ENCODE peak calls at places on chromosomes 16 and 17, in four cellular contexts. M, R, J and L are unnamed samples.

GRCh38 chr17:1039511-1040215 is 42.7 kb downstream of the TIMM22 start:
- DNase-seq in R (no peak), J (no peak), M (no peak), L (no peak)

GRCh38 chr16:19912445-19913305 is 28.0 kb upstream of the GPRC5B start:
- DNase-seq in J (no peak), M (no peak), R (no peak), L (no peak)

GRCh38 chr17:55430531-55431228 is 9.0 kb upstream of the MMD start:
- DNase-seq in M (no peak), J (peak; percentile 50), R (no peak), L (no peak)

GRCh38 chr17:16243811-16244567 is 27.0 kb downstream of the PIGL start:
- DNase-seq in R (peak; percentile 58), M (peak; percentile 26), J (no peak), L (no peak)

GRCh38 chr16:87391324-87391949 is 699 bp upstream of the MAP1LC3B start:
- DNase-seq in M (peak; percentile 76), J (peak; percentile 47), R (no peak), L (no peak)

GRCh38 chr16:8924214-8924613 is 39.5 kb downstream of the USP7 start:
- DNase-seq in R (no peak), M (no peak), J (no peak), L (no peak)

GRCh38 chr17:75641343-75641742 is 8.1 kb downstream of the SMIM5 start:
- DNase-seq in J (no peak), M (no peak), R (no peak), L (no peak)

GRCh38 chr16:9647981-9648701 is 534.1 kb downstream of the GRIN2A start:
- DNase-seq in R (peak; percentile 14), J (peak; percentile 37), M (peak; percentile 57), L (no peak)

GRCh38 chr16:49092704-49093103 is 188.9 kb downstream of the CBLN1 start:
- DNase-seq in M (no peak), J (no peak), R (no peak), L (no peak)

GRCh38 chr17:41178843-41179616 is 1.0 kb upstream of the KRTAP4-2 start:
- DNase-seq in J (no peak), M (no peak), R (no peak), L (no peak)

GRCh38 chr16:31002252-31002700 is 8.2 kb downstream of the STX1B start:
- DNase-seq in J (no peak), R (no peak), M (no peak), L (no peak)

GRCh38 chr17:64002658-64003525 is 4.7 kb downstream of the PRR29 start:
- DNase-seq in M (no peak), R (peak; percentile 6), J (no peak), L (peak; percentile 17)

GRCh38 chr16:50712568-50712914 is 19.1 kb downstream of the NOD2 start:
- DNase-seq in M (no peak), R (no peak), J (no peak), L (no peak)

GRCh38 chr16:17270683-17271109 is 200.1 kb downstream of the XYLT1 start:
- DNase-seq in R (no peak), M (no peak), J (no peak), L (no peak)

GRCh38 chr17:16976686-16977550 is 5.0 kb upstream of the TNFRSF13B start:
- DNase-seq in M (no peak), J (no peak), R (no peak), L (no peak)

GRCh38 chr17:59366773-59367656 is 35.6 kb downstream of the YPEL2 start:
- DNase-seq in J (no peak), R (no peak), M (peak; percentile 98), L (no peak)

GRCh38 chr16:53504665-53505064 is 1.7 kb upstream of the AKTIP start:
- DNase-seq in J (no peak), M (no peak), R (no peak), L (no peak)

GRCh38 chr16:48622456-48623303 is 12.7 kb upstream of the N4BP1 start:
- DNase-seq in J (no peak), R (no peak), M (no peak), L (no peak)

GRCh38 chr17:8887834-8888703 is 20.6 kb upstream of the PIK3R6 start:
- DNase-seq in R (peak; percentile 14), J (peak; percentile 84), M (peak; percentile 39), L (no peak)

GRCh38 chr17:49748791-49749190 is 15.1 kb downstream of the FAM117A start:
- DNase-seq in R (no peak), M (no peak), J (no peak), L (no peak)

GRCh38 chr16:85835227-85835751 is 35.8 kb downstream of the COX4I1 start:
- DNase-seq in J (no peak), M (no peak), R (no peak), L (no peak)

GRCh38 chr16:3523281-3523680 is 22.5 kb downstream of the CLUAP1 start:
- DNase-seq in J (no peak), R (no peak), M (peak; percentile 29), L (no peak)

GRCh38 chr17:12918132-12918531 is 99.7 kb downstream of the ELAC2 start:
- DNase-seq in R (no peak), M (no peak), J (no peak), L (no peak)

GRCh38 chr16:57474671-57475661 is 11.3 kb downstream of the DOK4 start:
- DNase-seq in J (no peak), M (no peak), R (no peak), L (no peak)

GRCh38 chr16:57477531-57478202 is 8.6 kb downstream of the DOK4 start:
- DNase-seq in R (no peak), M (no peak), J (no peak), L (no peak)

GRCh38 chr16:57475711-57476339 is 10.5 kb downstream of the DOK4 start:
- DNase-seq in J (peak; percentile 82), R (peak; percentile 92), M (peak; percentile 69), L (peak; percentile 91)

GRCh38 chr16:57478396-57479024 is 7.8 kb downstream of the DOK4 start:
- DNase-seq in J (no peak), R (no peak), M (no peak), L (no peak)

DNA sequence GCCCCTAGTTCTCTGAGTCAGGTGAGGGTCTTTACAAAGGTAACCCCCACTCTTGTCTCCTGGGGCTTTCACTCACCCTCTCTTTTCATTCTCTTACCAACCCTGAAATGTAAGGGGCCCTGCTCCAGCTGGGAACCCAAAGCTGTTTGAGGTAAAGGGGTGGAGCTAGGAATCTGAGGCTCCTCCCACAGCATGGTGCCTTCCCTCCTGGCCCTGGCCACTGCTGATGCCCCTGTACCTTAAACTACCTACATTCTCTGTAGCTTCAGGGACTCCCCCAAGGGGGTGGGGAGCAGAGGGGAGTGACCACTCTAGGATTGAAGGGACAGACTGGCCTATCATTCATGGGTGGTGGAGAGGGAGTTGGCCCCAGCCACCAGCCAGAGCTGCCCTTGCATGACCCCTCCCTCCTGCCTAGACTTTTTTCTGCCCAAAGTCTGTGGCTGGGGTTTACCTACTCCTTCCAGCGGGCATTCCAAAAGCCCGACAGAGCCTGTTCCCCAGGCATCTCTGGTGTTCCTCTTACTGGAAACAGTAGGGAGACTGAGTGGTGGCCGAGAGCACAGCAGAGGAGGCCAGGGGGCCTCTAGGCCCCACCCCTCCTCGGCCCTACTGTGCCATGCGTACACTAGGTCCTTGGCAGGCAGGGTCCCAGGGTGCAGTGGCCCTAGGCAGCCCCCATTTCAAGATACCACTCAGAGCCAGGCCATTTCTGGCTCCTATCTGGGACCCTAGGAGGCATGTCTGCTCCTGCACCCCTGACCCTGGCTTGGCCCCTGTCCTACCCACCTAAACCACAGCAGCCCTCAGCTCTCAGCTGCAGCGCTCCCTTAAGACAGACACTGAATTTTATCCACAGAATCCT is 9.5 kb downstream of the DOK4 start:
- DNase-seq in M (no peak), R (peak; percentile 38), J (no peak), L (no peak)
- TF ChIP-seq PHF8 in M (no peak), R (no peak), J (no peak), L (no peak)

DNA sequence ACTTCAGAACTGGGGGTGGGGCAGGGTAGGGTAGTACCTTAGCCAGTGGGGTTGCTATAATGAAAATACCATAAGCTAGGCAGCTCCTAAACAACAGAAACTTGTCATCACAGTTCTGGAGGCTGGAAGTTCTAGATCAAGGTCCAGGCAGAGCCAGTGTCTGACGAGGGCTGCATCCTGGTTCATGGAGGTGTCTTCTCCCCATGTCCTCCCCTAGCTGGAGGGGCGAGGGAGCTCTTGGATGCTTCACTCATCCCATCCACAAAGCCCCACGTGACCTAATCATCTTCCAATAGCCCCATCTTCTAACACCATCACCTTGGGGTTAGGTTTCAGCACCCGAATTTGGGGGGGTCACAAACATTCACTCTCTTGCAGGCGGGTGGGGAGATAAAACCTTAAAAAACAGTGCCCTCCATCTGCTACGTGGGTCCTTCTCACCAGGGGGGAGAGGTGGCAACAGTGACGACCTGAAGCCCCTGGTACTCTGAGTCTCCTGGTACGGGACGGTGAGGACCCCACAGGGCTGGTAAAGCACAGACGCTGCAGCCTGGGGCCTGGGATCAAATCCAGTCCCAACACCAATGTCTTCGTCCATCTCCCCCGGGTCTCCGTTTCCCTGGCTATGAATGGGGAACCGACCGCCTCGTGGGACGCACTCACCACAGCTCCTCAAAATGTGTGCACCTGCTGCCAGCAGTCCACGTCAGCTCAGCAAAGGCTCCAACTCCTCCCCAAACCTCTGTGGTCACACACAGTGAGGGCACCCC is 22.8 kb downstream of the RAB40B start:
- DNase-seq in M (no peak), R (no peak), J (no peak), L (no peak)
- TF ChIP-seq CHD2 in M (no peak), R (no peak), J (no peak), L (no peak)

DNA sequence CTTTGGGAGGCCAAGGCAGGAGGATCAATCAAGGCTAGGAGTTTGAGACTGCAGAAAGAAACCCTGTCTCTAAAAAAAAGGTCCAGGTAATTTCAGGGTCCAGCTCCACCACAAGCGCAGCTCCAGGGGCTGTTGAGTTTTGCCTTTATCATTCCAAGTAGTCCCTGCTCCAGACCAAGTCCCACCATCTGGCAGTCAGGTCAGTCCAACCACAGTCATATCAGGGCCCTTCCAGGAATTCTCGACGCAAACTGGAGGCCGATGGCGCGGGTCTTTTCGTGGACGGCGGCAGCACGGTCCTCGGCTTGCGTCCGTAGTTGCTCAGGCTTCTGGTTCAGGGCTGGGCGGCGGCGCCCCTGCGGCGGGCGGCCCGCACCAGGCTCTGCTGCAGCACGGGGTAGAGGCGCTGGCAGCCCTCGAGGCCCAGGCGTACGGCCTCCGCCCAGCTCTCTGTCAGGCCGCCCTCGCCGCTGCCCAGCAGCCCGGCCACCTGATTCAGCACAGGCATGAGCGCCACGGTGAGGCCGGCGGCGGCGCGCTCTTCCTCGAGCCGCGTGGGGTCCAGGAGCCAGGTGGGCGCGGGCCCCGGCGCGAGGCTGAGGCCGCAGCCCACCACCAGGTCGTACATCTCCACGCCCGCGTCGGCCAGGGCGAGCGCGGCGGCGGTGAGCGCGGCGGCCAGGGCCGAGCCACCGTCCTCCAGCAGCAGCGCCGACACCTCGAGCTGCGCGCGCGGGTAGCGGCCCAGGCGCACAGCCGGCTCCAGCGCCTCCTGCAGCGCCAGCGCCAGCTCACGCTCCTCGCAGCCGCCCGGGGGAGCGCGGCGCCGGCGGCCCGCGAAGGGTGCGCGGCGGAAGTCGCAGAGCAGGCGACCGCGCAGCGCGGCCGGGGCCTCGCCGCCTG is 741 bp downstream of the EXOSC6 start:
- DNase-seq in J (peak; percentile 61), M (peak; percentile 53), R (no peak), L (peak; percentile 71)
- TF ChIP-seq PHF8 in J (no peak), M (no peak), R (no peak), L (peak; percentile 35)

GRCh38 chr17:40071720-40072480 is 9.1 kb downstream of the THRA start:
- DNase-seq in J (peak; percentile 91), M (peak; percentile 46), R (no peak), L (no peak)
- TF ChIP-seq CHD2 in J (no peak), M (no peak), R (no peak), L (no peak)

GRCh38 chr16:67833035-67833417 is 9.1 kb upstream of the THAP11 start:
- DNase-seq in R (peak; percentile 38), J (no peak), M (no peak), L (no peak)
- TF ChIP-seq PHF8 in R (no peak), J (no peak), M (no peak), L (no peak)

GRCh38 chr17:7823581-7824001 is 10.4 kb upstream of the KDM6B start:
- DNase-seq in R (no peak), J (no peak), M (no peak), L (no peak)
- TF ChIP-seq CHD2 in R (no peak), J (no peak), M (no peak), L (no peak)